ENCODE peak calls at places on chromosomes 4 and X, in ten cellular contexts. D is globus pallidus; E is NCI-H2081; N is activated T-helper 9 cell treated with anti-CD3 and anti-CD28 coated beads, Interleukin-2, amount 50 U/mL, for 16 hours; K is fibroblast of lung; P is progenitor cell of endocrine pancreas; S is kidney tubule cell; R is ascending aorta; V is MM.1S; T is NAMALWA. Q is an unnamed sample.

GRCh38 chrX:11781734-11782370 is 23.8 kb downstream of the MSL3 start:
- DNase-seq in V (no peak), N (no peak), T (no peak), R (no peak), S (no peak), E (no peak), D (no peak), P (no peak), K (no peak), Q (no peak)

GRCh38 chrX:21741869-21742701 is 15.8 kb downstream of the SMPX start:
- DNase-seq in V (no peak), R (no peak), S (peak; percentile 42), K (no peak), P (no peak), T (no peak), D (no peak), N (no peak), E (no peak), Q (no peak)

GRCh38 chr4:100189820-100190642 is at the start of gene DDIT4L:
- DNase-seq in N (no peak), P (peak; percentile 49), R (no peak), V (no peak), K (peak; percentile 34), T (no peak), D (no peak), E (no peak), S (peak; percentile 44), Q (no peak)

GRCh38 chr4:67744561-67745283 is 9.5 kb downstream of the GNRHR start:
- DNase-seq in D (no peak), P (no peak), R (no peak), K (no peak), N (no peak), T (no peak), V (no peak), E (no peak), S (peak; percentile 34), Q (no peak)

GRCh38 chr4:124018383-124019317 is 622.1 kb downstream of the SPRY1 start:
- DNase-seq in V (peak; percentile 84), E (no peak), K (peak; percentile 51), R (no peak), D (peak; percentile 27), S (peak; percentile 35), N (no peak), P (no peak), T (peak; percentile 50), Q (peak; percentile 12)

GRCh38 chr4:127930175-127930574 is 34.8 kb downstream of the MFSD8 start:
- DNase-seq in D (no peak), V (no peak), E (no peak), N (no peak), P (no peak), R (no peak), S (no peak), T (no peak), K (no peak), Q (no peak)

GRCh38 chrX:19382500-19383145 is 38.9 kb downstream of the PDHA1 start:
- DNase-seq in K (peak; percentile 37), N (peak; percentile 20), T (peak; percentile 69), E (no peak), P (peak; percentile 41), D (peak; percentile 40), V (peak; percentile 55), R (no peak), S (peak; percentile 43), Q (peak; percentile 56)

GRCh38 chr4:137650051-137650450 is 117.8 kb upstream of the PCDH18 start:
- DNase-seq in P (no peak), S (no peak), K (peak; percentile 78), N (no peak), T (no peak), E (no peak), R (no peak), D (no peak), V (no peak), Q (no peak)

GRCh38 chr4:77629885-77630284 is 24.3 kb downstream of the CXCL13 start:
- DNase-seq in R (no peak), T (no peak), E (no peak), S (no peak), V (no peak), K (no peak), D (no peak), N (no peak), P (no peak), Q (no peak)

GRCh38 chr4:95507147-95507546 is 41.6 kb downstream of the UNC5C start:
- DNase-seq in N (no peak), D (no peak), S (no peak), V (no peak), P (no peak), K (peak; percentile 26), E (no peak), T (no peak), R (no peak), Q (no peak)

GRCh38 chr4:16715482-16715881 is 183.0 kb downstream of the LDB2 start:
- DNase-seq in N (no peak), E (no peak), D (no peak), P (no peak), V (no peak), R (no peak), S (no peak), K (peak; percentile 47), T (no peak), Q (no peak)

GRCh38 chrX:11351375-11352295 is 58.4 kb downstream of the AMELX start:
- DNase-seq in R (no peak), P (no peak), N (no peak), E (no peak), T (no peak), K (peak; percentile 91), S (peak; percentile 77), D (no peak), V (no peak), Q (no peak)

GRCh38 chr4:89814362-89814761 is 22.6 kb downstream of the SNCA start:
- DNase-seq in S (no peak), K (no peak), P (no peak), T (no peak), N (no peak), R (no peak), E (no peak), V (no peak), D (no peak), Q (no peak)

GRCh38 chrX:34638116-34638515 is 19.0 kb downstream of the TMEM47 start:
- DNase-seq in D (no peak), N (no peak), V (peak; percentile 17), T (peak; percentile 29), E (peak; percentile 51), K (peak; percentile 68), P (no peak), S (peak; percentile 53), R (no peak), Q (peak; percentile 33)

GRCh38 chrX:39640866-39641265 is 456.9 kb downstream of the BCOR start:
- DNase-seq in D (no peak), S (no peak), K (no peak), E (no peak), T (no peak), N (no peak), R (no peak), P (no peak), V (no peak), Q (no peak)

GRCh38 chr4:68498413-68499007 is 51.2 kb downstream of the TMPRSS11E start:
- DNase-seq in D (peak; percentile 54), N (no peak), P (peak; percentile 47), T (peak; percentile 76), R (no peak), K (peak; percentile 63), E (peak; percentile 42), V (peak; percentile 80), S (peak; percentile 79), Q (peak; percentile 71)

GRCh38 chrX:153882086-153882498 is 3.9 kb downstream of the L1CAM start:
- DNase-seq in S (peak; percentile 51), D (peak; percentile 33), T (no peak), R (no peak), N (no peak), K (no peak), E (no peak), V (no peak), P (no peak), Q (no peak)

GRCh38 chr4:189979196-189980047 is 38.8 kb downstream of the FRG1 start:
- DNase-seq in T (no peak), S (no peak), D (no peak), E (no peak), R (no peak), P (no peak), V (no peak), K (no peak), N (no peak), Q (no peak)

GRCh38 chr4:123505457-123506310 is 109.1 kb downstream of the SPRY1 start:
- DNase-seq in V (no peak), N (no peak), R (peak; percentile 10), K (peak; percentile 66), E (peak; percentile 72), T (no peak), P (peak; percentile 75), S (peak; percentile 83), D (peak; percentile 58), Q (peak; percentile 65)

GRCh38 chrX:147891886-147892285 is 19.8 kb upstream of the FMR1 start:
- DNase-seq in E (no peak), V (no peak), R (no peak), N (no peak), T (no peak), P (no peak), S (peak; percentile 43), D (no peak), K (no peak), Q (no peak)

GRCh38 chr4:73777612-73778011 is 37.2 kb downstream of the CXCL8 start:
- DNase-seq in S (peak; percentile 76), K (peak; percentile 20), E (no peak), P (no peak), N (no peak), D (no peak), V (no peak), T (no peak), R (no peak), Q (no peak)

Q was measured in NB4.